ENCODE peak calls at places on chromosomes 13 and 19, in six cellular contexts. H is A673; V is OCI-LY7; E is CD8-positive, alpha-beta memory T cell; G is heart right ventricle; R is right lobe of liver. Z is an unnamed sample.

GRCh38 chr13:113545931-113546516 is 38.5 kb upstream of the TFDP1 start:
- DNase-seq in H (no peak), V (no peak), E (no peak), G (no peak), R (no peak), Z (peak; percentile 76)

GRCh38 chr19:737591-738093 is 13.3 kb upstream of the MISP start:
- DNase-seq in H (peak; percentile 73), V (peak; percentile 53), E (peak; percentile 44), G (peak; percentile 59), R (no peak), Z (peak; percentile 85)

GRCh38 chr13:111216166-111216960 is 101.3 kb downstream of the ARHGEF7 start:
- DNase-seq in H (peak; percentile 27), V (peak; percentile 47), E (peak; percentile 6), G (no peak), R (no peak), Z (no peak)

GRCh38 chr13:31090921-31091624 is 70.6 kb downstream of the HSPH1 start:
- DNase-seq in H (no peak), V (peak; percentile 5), E (no peak), G (no peak), R (peak; percentile 48), Z (no peak)

GRCh38 chr19:42282810-42283247 is 13.8 kb downstream of the CIC start:
- DNase-seq in H (no peak), V (no peak), E (no peak), G (no peak), R (no peak), Z (no peak)

GRCh38 chr19:51468545-51468920 is 9.8 kb upstream of the CEACAM18 start:
- DNase-seq in H (no peak), V (no peak), E (no peak), G (no peak), R (no peak), Z (no peak)

GRCh38 chr19:15154002-15154612 is 46.7 kb downstream of the NOTCH3 start:
- DNase-seq in H (peak; percentile 73), V (peak; percentile 55), E (no peak), G (no peak), R (no peak), Z (no peak)

GRCh38 chr13:31160857-31161582 is 684 bp downstream of the HSPH1 start:
- DNase-seq in H (peak; percentile 68), V (peak; percentile 87), E (peak; percentile 45), G (peak; percentile 55), R (peak; percentile 75), Z (peak; percentile 79)

GRCh38 chr19:39792999-39793546 is 14.4 kb downstream of the LEUTX start:
- DNase-seq in H (peak; percentile 88), V (peak; percentile 85), E (peak; percentile 59), G (peak; percentile 73), R (peak; percentile 74), Z (peak; percentile 85)

GRCh38 chr13:68304287-68304893 is 1074.3 kb upstream of the PCDH9 start:
- DNase-seq in H (peak; percentile 38), V (peak; percentile 6), E (no peak), G (no peak), R (no peak), Z (no peak)

GRCh38 chr13:35871561-35871960 is 259.6 kb downstream of the DCLK1 start:
- DNase-seq in H (no peak), V (no peak), E (no peak), G (no peak), R (no peak), Z (no peak)

GRCh38 chr13:28100149-28101121 is at the start of gene FLT3:
- DNase-seq in H (peak; percentile 82), V (no peak), E (peak; percentile 2), G (peak; percentile 18), R (peak; percentile 29), Z (no peak)

GRCh38 chr19:39335168-39335567 is 675 bp downstream of the GMFG start:
- DNase-seq in H (no peak), V (no peak), E (no peak), G (no peak), R (no peak), Z (no peak)

GRCh38 chr13:95842898-95843297 is 166.0 kb downstream of the DNAJC3 start:
- DNase-seq in H (no peak), V (no peak), E (no peak), G (no peak), R (no peak), Z (no peak)

DNA sequence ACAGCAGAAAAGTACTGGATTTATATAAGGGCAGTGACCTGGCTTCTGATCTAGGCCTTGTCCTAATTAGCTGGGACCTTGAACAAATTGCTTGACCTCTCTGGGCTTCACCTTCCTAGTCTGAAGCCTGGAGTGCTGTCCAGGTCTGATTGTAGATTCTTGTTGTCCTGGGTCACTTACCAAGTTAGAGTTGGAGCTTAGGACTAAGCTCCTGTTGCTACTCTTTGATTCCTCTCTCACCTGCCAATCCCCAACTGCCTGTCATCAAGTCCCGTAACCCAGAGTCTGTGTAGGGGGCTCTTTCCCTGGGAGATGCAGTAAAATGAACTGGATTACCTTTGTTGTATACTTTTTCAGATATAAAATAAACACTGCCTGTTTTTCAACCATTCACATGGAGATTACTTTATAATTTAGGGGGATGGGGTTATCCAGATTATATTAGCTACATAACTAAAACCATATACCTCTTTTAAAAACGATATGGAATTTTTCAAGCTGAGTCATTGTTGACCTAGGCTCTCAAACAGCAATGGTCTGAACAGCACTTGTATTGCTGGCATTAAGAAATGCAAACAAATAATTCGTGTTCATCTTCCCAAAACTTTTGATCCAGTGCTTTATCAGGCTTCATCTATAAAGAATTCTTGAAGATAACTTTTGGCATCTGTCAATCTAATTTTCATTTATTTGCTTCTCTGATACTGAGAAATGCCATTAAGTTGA is 5.8 kb downstream of the ARHGAP35 start:
- DNase-seq in H (no peak), V (no peak), E (no peak), G (no peak), R (no peak), Z (no peak)
- H3K4me1 ChIP-seq in H (peaks cover 29% of the 10 kb centered on the region), V (peaks cover 57% of the 10 kb centered on the region), E (peaks cover 46% of the 10 kb centered on the region), G (peaks cover 67% of the 10 kb centered on the region), R (peaks cover 71% of the 10 kb centered on the region), Z (peaks cover 13% of the 10 kb centered on the region)

GRCh38 chr13:25860862-25861261 is 191.0 kb downstream of the SHISA2 start:
- DNase-seq in H (no peak), V (no peak), E (no peak), G (no peak), R (no peak), Z (no peak)
- H3K27ac ChIP-seq in H (no peak overlapping the region), V (no peak overlapping the region), E (no peak overlapping the region), G (no peak overlapping the region), R (no peak overlapping the region), Z (no peak overlapping the region)

GRCh38 chr19:57537953-57538547 is 10.9 kb downstream of the ZNF549 start:
- DNase-seq in H (no peak), V (no peak), E (no peak), G (no peak), R (no peak), Z (no peak)
- H3K9me3 ChIP-seq in H (peaks cover 87% of the 10 kb centered on the region), V (peaks cover 30% of the 10 kb centered on the region), E (peaks cover 81% of the 10 kb centered on the region), G (peaks cover 14% of the 10 kb centered on the region), R (peaks cover 46% of the 10 kb centered on the region), Z (peaks cover 65% of the 10 kb centered on the region)

GRCh38 chr19:4399871-4400768 is at the start of gene SH3GL1:
- DNase-seq in H (peak; percentile 95), V (peak; percentile 94), E (peak; percentile 89), G (peak; percentile 91), R (peak; percentile 94), Z (peak; percentile 93)
- H3K4me1 ChIP-seq in H (peaks cover 3% of the 10 kb centered on the region), V (peaks cover 35% of the 10 kb centered on the region), E (peaks cover 57% of the 10 kb centered on the region), G (peaks cover 69% of the 10 kb centered on the region), R (peaks cover 36% of the 10 kb centered on the region), Z (no peaks in the 10 kb centered on the region)

GRCh38 chr13:51643882-51644281 is 59.6 kb downstream of the WDFY2 start:
- DNase-seq in H (peak; percentile 88), V (no peak), E (no peak), G (no peak), R (no peak), Z (no peak)
- H3K27ac ChIP-seq in H (peak overlapping the region; percentile 81), V (no peak overlapping the region), E (peak overlapping the region; percentile 88), G (no peak overlapping the region), R (no peak overlapping the region), Z (no peak overlapping the region)

DNA sequence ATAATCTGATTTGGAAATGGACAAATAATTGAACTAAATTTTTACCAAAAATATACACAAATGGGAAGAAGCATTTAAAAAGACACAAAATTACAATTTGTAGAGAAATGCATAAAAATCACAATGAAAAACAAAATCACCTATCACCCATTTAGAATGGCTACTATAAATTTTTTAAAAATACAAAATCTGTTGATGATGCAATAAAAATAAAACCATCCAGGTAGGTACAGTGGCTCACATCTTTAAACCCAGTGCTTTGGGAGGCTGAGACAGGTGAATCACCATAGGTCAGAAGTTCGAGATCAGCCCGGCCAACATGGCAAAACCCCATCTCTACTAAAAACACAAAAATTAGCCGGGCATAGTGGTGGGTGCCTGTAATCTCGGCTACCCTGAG is 23.5 kb downstream of the ZNF43 start:
- DNase-seq in H (no peak), V (no peak), E (no peak), G (no peak), R (no peak), Z (no peak)
- H3K9me3 ChIP-seq in H (peaks cover 83% of the 10 kb centered on the region), V (peaks cover 75% of the 10 kb centered on the region), E (peaks cover 48% of the 10 kb centered on the region), G (no peaks in the 10 kb centered on the region), R (peaks cover 4% of the 10 kb centered on the region), Z (peaks cover 22% of the 10 kb centered on the region)

Z was measured in aorta.